ENCODE peak calls at places on chromosomes 6 and 20, in four cellular contexts. One of them, this sample, is unnamed.
A peak's percentile ranks its signal among the peaks of the same experiment; 100 is the strongest.

GRCh38 chr20:31894980-31895675 is 24.7 kb downstream of the TTLL9 start:
- DNase-seq in H1: no peak
- DNase-seq in K562: no peak
- DNase-seq in PC-3: peak; percentile 72
- DNase-seq in this sample: peak; percentile 78

GRCh38 chr6:107692351-107692750 is 131.8 kb downstream of the SCML4 start:
- DNase-seq in K562: no peak
- DNase-seq in H1: no peak
- DNase-seq in PC-3: no peak
- DNase-seq in this sample: no peak

GRCh38 chr6:85679445-85680123 is 36.9 kb upstream of the SYNCRIP start:
- DNase-seq in K562: no peak
- DNase-seq in PC-3: peak; percentile 17
- DNase-seq in H1: no peak
- DNase-seq in this sample: no peak

GRCh38 chr6:16296061-16296670 is 57.8 kb downstream of the GMPR start:
- DNase-seq in K562: no peak
- DNase-seq in H1: no peak
- DNase-seq in PC-3: no peak
- DNase-seq in this sample: no peak

GRCh38 chr6:134034951-134035822 is 17.2 kb downstream of the SLC2A12 start:
- DNase-seq in K562: no peak
- DNase-seq in PC-3: peak; percentile 68
- DNase-seq in H1: no peak
- DNase-seq in this sample: no peak

GRCh38 chr6:127439718-127440117 is 19.5 kb downstream of the KIAA0408 start:
- DNase-seq in PC-3: no peak
- DNase-seq in H1: no peak
- DNase-seq in K562: no peak
- DNase-seq in this sample: no peak

GRCh38 chr6:5761370-5761769 is 245.4 kb downstream of the NRN1 start:
- DNase-seq in PC-3: no peak
- DNase-seq in K562: no peak
- DNase-seq in H1: no peak
- DNase-seq in this sample: no peak

GRCh38 chr6:11473008-11473740 is 64.4 kb upstream of the TMEM170B start:
- DNase-seq in H1: no peak
- DNase-seq in PC-3: no peak
- DNase-seq in K562: no peak
- DNase-seq in this sample: no peak

GRCh38 chr20:57503035-57503658 is 21.8 kb downstream of the CTCFL start:
- DNase-seq in K562: no peak
- DNase-seq in H1: no peak
- DNase-seq in PC-3: no peak
- DNase-seq in this sample: no peak

GRCh38 chr20:24747881-24748595 is 201.0 kb upstream of the CST7 start:
- DNase-seq in K562: no peak
- DNase-seq in PC-3: no peak
- DNase-seq in H1: no peak
- DNase-seq in this sample: no peak

GRCh38 chr6:10373642-10374359 is 41.1 kb downstream of the TFAP2A start:
- DNase-seq in H1: no peak
- DNase-seq in K562: no peak
- DNase-seq in PC-3: peak; percentile 30
- DNase-seq in this sample: no peak

GRCh38 chr6:46186583-46186982 is 15.8 kb upstream of the ENPP5 start:
- DNase-seq in H1: no peak
- DNase-seq in PC-3: peak; percentile 82
- DNase-seq in K562: no peak
- DNase-seq in this sample: no peak

GRCh38 chr6:46189726-46190125 is 18.9 kb upstream of the ENPP5 start:
- DNase-seq in K562: no peak
- DNase-seq in H1: no peak
- DNase-seq in PC-3: no peak
- DNase-seq in this sample: no peak

GRCh38 chr6:46184114-46184513 is 13.3 kb upstream of the ENPP5 start:
- DNase-seq in K562: no peak
- DNase-seq in PC-3: peak; percentile 91
- DNase-seq in H1: no peak
- DNase-seq in this sample: no peak
- TF ChIP-seq CTCF in K562: no peak
- TF ChIP-seq CTCF in PC-3: no peak
- TF ChIP-seq CTCF in H1: no peak
- TF ChIP-seq CTCF in this sample: no peak

GRCh38 chr6:125533710-125534397 is 215.6 kb upstream of the HEY2 start:
- DNase-seq in K562: no peak
- DNase-seq in H1: peak; percentile 57
- DNase-seq in PC-3: no peak
- DNase-seq in this sample: no peak

GRCh38 chr6:125537090-125537489 is 212.3 kb upstream of the HEY2 start:
- DNase-seq in PC-3: no peak
- DNase-seq in H1: no peak
- DNase-seq in K562: no peak
- DNase-seq in this sample: no peak

GRCh38 chr6:125539892-125540291 is 209.5 kb upstream of the HEY2 start:
- DNase-seq in H1: no peak
- DNase-seq in K562: no peak
- DNase-seq in PC-3: no peak
- DNase-seq in this sample: no peak

GRCh38 chr6:125529061-125529460 is 220.4 kb upstream of the HEY2 start:
- DNase-seq in PC-3: no peak
- DNase-seq in K562: no peak
- DNase-seq in H1: no peak
- DNase-seq in this sample: no peak

DNA sequence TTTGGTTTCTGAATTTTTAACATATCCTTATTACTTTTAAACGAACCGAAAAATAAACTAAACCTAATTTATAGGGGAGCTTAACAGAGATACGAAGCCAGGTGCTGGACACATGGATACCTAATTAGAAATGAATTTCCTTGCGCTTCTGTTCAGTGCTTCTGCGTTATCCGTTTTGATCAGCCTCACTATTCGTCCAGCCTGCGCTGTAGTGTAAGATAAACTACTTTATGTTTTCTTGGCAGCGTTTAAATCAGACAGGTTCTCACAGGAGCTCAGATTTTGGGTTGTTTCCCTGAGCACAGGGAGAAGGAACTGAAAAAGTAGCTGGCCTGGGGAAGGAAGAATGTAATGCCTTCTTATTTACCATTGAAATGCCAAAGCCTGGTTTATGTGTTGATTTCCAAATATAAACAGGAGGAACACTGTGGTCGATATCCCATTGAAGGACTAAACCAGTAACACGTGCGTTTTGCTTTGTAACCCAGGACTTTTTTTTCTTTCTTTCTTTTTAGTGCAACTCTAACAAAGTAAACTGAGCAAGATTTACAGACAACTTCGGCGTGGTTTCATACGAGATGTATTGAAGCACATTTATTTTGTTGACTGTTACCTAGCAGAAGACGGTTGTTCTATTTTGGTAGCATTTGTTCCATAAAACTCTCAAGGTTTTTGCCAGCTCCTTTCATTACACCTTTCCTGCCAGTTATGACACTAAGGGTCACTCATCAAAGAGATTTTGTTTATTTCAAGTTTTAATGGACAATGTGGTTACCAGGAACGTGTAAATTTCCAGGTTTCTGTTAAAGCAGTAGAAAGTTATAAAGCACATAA is 214.8 kb upstream of the HEY2 start:
- DNase-seq in H1: no peak
- DNase-seq in K562: no peak
- DNase-seq in PC-3: no peak
- DNase-seq in this sample: no peak
- TF ChIP-seq EZH2 in H1: no peak
- TF ChIP-seq EZH2 in K562: no peak
- TF ChIP-seq EZH2 in PC-3: no peak
- TF ChIP-seq EZH2 in this sample: no peak

GRCh38 chr6:3382399-3383279 is 74.2 kb downstream of the SLC22A23 start:
- DNase-seq in K562: no peak
- DNase-seq in PC-3: peak; percentile 94
- DNase-seq in H1: no peak
- DNase-seq in this sample: no peak
- H3K4me1 ChIP-seq in K562: peaks cover 50% of the 10 kb centered on the region
- H3K4me1 ChIP-seq in PC-3: peaks cover 56% of the 10 kb centered on the region
- H3K4me1 ChIP-seq in H1: peaks cover 3% of the 10 kb centered on the region
- H3K4me1 ChIP-seq in this sample: no peaks in the 10 kb centered on the region

DNA sequence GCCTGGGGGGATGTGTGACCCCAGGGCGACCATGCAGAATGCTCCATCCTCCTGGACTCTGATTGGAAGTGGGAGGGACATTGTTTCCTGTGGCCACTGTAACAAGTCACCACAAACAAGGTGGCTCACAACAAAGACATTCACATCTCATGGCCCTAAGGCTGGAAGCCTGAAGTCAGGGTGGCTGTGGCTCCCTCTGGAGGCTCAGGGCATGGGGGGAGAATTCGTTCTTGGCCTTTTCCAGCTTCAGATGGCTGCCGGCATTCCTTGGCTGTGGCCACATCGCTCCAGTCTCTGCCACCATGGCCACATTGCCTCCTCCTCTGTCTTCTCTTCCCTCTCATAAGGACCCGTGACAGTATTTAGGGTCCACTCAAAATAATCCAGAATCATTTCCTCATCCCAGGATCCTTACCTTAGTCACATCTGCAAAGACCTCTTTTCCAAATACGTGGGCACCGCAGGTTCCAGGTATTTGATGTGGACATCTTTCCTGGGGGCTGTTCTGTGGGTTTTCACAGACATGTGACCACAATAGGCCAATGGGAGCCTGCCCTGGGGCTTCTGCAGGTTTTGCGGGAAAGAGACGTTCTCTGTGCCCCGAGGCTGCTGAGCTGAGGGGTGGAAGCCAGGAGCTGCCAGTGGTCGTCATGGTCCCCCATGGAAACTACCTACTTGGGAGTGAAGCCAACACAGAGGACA is 249.3 kb downstream of the PREX1 start:
- DNase-seq in H1: no peak
- DNase-seq in K562: no peak
- DNase-seq in PC-3: peak; percentile 30
- DNase-seq in this sample: no peak
- TF ChIP-seq CTCF in H1: peak; percentile 41
- TF ChIP-seq CTCF in K562: no peak
- TF ChIP-seq CTCF in PC-3: peak; percentile 46
- TF ChIP-seq CTCF in this sample: peak; percentile 29

GRCh38 chr20:63005240-63005861 is 1.4 kb downstream of the BHLHE23 start:
- DNase-seq in K562: no peak
- DNase-seq in H1: no peak
- DNase-seq in PC-3: no peak
- DNase-seq in this sample: no peak
- TF ChIP-seq EZH2 in K562: no peak
- TF ChIP-seq EZH2 in H1: peak; percentile 98
- TF ChIP-seq EZH2 in PC-3: no peak
- TF ChIP-seq EZH2 in this sample: no peak

GRCh38 chr6:31528307-31528777 is 420 bp upstream of the MCCD1 start:
- DNase-seq in H1: no peak
- DNase-seq in K562: no peak
- DNase-seq in PC-3: no peak
- DNase-seq in this sample: no peak
- H3K4me1 ChIP-seq in H1: peaks cover 1% of the 10 kb centered on the region
- H3K4me1 ChIP-seq in K562: peaks cover 10% of the 10 kb centered on the region
- H3K4me1 ChIP-seq in PC-3: peaks cover 8% of the 10 kb centered on the region
- H3K4me1 ChIP-seq in this sample: no peaks in the 10 kb centered on the region

GRCh38 chr6:79463721-79464120 is 73.5 kb downstream of the LCA5 start:
- DNase-seq in H1: no peak
- DNase-seq in K562: no peak
- DNase-seq in PC-3: peak; percentile 74
- DNase-seq in this sample: no peak

GRCh38 chr6:79468116-79468515 is 69.1 kb downstream of the LCA5 start:
- DNase-seq in K562: no peak
- DNase-seq in H1: no peak
- DNase-seq in PC-3: no peak
- DNase-seq in this sample: no peak

GRCh38 chr6:79468587-79468986 is 68.6 kb downstream of the LCA5 start:
- DNase-seq in H1: no peak
- DNase-seq in K562: no peak
- DNase-seq in PC-3: no peak
- DNase-seq in this sample: no peak

GRCh38 chr6:79467716-79468115 is 69.5 kb downstream of the LCA5 start:
- DNase-seq in H1: no peak
- DNase-seq in K562: no peak
- DNase-seq in PC-3: no peak
- DNase-seq in this sample: peak; percentile 4

GRCh38 chr6:79466222-79466834 is 70.9 kb downstream of the LCA5 start:
- DNase-seq in K562: no peak
- DNase-seq in PC-3: peak; percentile 62
- DNase-seq in H1: no peak
- DNase-seq in this sample: peak; percentile 36
- TF ChIP-seq CTCF in K562: no peak
- TF ChIP-seq CTCF in PC-3: peak; percentile 71
- TF ChIP-seq CTCF in H1: peak; percentile 39
- TF ChIP-seq CTCF in this sample: peak; percentile 59

DNA sequence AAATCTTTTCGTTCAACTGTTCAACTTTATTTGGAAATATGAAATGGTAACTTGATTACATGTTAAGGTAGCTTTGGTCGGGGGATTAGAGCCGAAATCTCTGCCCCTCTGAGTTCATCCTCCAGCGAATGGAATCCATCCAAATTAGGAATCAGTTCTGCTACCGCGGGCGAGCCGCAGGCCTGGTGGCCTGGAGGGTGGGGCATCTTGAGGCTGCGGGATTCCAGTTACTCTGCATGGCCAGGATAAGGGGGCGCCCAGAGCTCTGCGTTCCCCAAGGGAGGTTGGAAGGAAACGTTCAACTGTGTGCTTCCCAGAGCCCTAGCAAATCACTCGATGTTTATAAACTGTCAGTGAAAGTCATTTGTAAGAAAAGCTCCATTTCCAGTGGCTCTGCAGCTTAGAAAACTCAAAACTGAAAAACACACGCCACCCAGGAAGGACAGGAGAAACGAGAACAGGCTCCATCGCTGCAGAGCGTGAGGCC is 262.2 kb downstream of the TAF4 start:
- DNase-seq in K562: no peak
- DNase-seq in H1: no peak
- DNase-seq in PC-3: no peak
- DNase-seq in this sample: no peak
- TF ChIP-seq EZH2 in K562: no peak
- TF ChIP-seq EZH2 in H1: no peak
- TF ChIP-seq EZH2 in PC-3: peak; percentile 73
- TF ChIP-seq EZH2 in this sample: peak; percentile 30

This sample was measured in A673.